ENCODE peak calls at places on chromosomes 3 and 15, in six cellular contexts. H, I, N, D, C and A are unnamed samples.

GRCh38 chr3:172065534-172065933 is 26.2 kb downstream of the FNDC3B start:
- DNase-seq in N (no peak), D (peak), C (no peak), I (no peak), H (peak), A (no peak)

GRCh38 chr15:96187916-96188315 is 142.6 kb upstream of the NR2F2 start:
- DNase-seq in H (no peak), I (no peak), D (no peak), C (no peak), N (no peak), A (no peak)

GRCh38 chr3:196275126-196275525 is 12.4 kb downstream of the PCYT1A start:
- DNase-seq in C (no peak), I (no peak), D (no peak), H (no peak), N (no peak), A (no peak)

GRCh38 chr3:104180906-104181305 is 1185.8 kb upstream of the ALCAM start:
- DNase-seq in N (no peak), C (no peak), H (no peak), D (no peak), I (no peak), A (no peak)

GRCh38 chr15:35657679-35658201 is 111.8 kb upstream of the DPH6 start:
- DNase-seq in C (no peak), H (no peak), N (no peak), I (no peak), D (no peak), A (no peak)

GRCh38 chr3:53235545-53235944 is 20.3 kb downstream of the TKT start:
- DNase-seq in N (no peak), I (no peak), D (no peak), H (no peak), C (no peak), A (no peak)

GRCh38 chr15:88716543-88717341 is 77.9 kb downstream of the ISG20 start:
- DNase-seq in D (no peak), H (no peak), N (no peak), C (no peak), I (no peak), A (no peak)

GRCh38 chr3:116087431-116087830 is 357.9 kb downstream of the LSAMP start:
- DNase-seq in C (no peak), D (no peak), I (no peak), N (no peak), H (no peak), A (no peak)

GRCh38 chr3:126654571-126655393 is at the start of gene TXNRD3:
- DNase-seq in D (no peak), H (no peak), I (peak), N (peak), C (peak), A (peak)

GRCh38 chr3:42515391-42515916 is 13.0 kb downstream of the VIPR1 start:
- DNase-seq in N (no peak), H (no peak), I (peak), C (no peak), D (no peak), A (no peak)

GRCh38 chr15:53611145-53611920 is 148.1 kb downstream of the WDR72 start:
- DNase-seq in H (no peak), I (no peak), C (no peak), N (no peak), D (no peak), A (peak)

GRCh38 chr3:153599685-153600084 is 437.7 kb downstream of the RAP2B start:
- DNase-seq in C (no peak), I (peak), N (no peak), H (peak), D (peak), A (peak)

GRCh38 chr15:82263350-82263749 is 732 bp downstream of the SAXO2 start:
- DNase-seq in N (no peak), H (no peak), I (peak), D (no peak), C (no peak), A (peak)

GRCh38 chr3:105157016-105157765 is 209.5 kb upstream of the ALCAM start:
- DNase-seq in N (no peak), H (no peak), I (no peak), C (no peak), D (no peak), A (no peak)

GRCh38 chr15:77507911-77508310 is 87.2 kb downstream of the HMG20A start:
- DNase-seq in I (no peak), N (no peak), H (no peak), C (no peak), D (no peak), A (peak)

GRCh38 chr15:67479781-67480180 is 41.1 kb upstream of the C15orf61 start:
- DNase-seq in H (peak), D (no peak), I (no peak), N (no peak), C (no peak), A (no peak)

GRCh38 chr3:61894988-61895935 is 333.9 kb downstream of the PTPRG start:
- DNase-seq in I (peak), D (peak), H (peak), C (peak), N (peak), A (peak)

GRCh38 chr3:31621314-31621713 is 88.6 kb downstream of the STT3B start:
- DNase-seq in D (no peak), C (no peak), H (no peak), I (no peak), N (no peak), A (no peak)

GRCh38 chr3:67804545-67804944 is 150.1 kb upstream of the SUCLG2 start:
- DNase-seq in D (no peak), I (no peak), H (no peak), N (no peak), C (no peak), A (no peak)

GRCh38 chr15:76339302-76340197 is 3.0 kb downstream of the ISL2 start:
- DNase-seq in N (peak), D (no peak), H (no peak), I (no peak), C (no peak), A (no peak)

GRCh38 chr3:149547954-149548728 is 73.6 kb downstream of the TM4SF4 start:
- DNase-seq in I (peak), H (no peak), C (no peak), D (peak), N (no peak), A (peak)

GRCh38 chr3:177591371-177591770 is 394.1 kb upstream of the TBL1XR1 start:
- DNase-seq in D (no peak), N (no peak), I (peak), H (no peak), C (no peak), A (no peak)

GRCh38 chr15:62119224-62119925 is 45.7 kb downstream of the C2CD4B start:
- DNase-seq in H (peak), C (no peak), I (peak), N (no peak), D (peak), A (peak)

GRCh38 chr15:99307735-99308134 is 56.5 kb downstream of the LRRC28 start:
- DNase-seq in I (no peak), D (no peak), H (no peak), N (no peak), C (no peak), A (no peak)

GRCh38 chr3:172575375-172575774 is 52.1 kb upstream of the TNFSF10 start:
- DNase-seq in C (no peak), N (no peak), H (no peak), D (no peak), I (no peak), A (no peak)

GRCh38 chr15:39392469-39393047 is 188.3 kb upstream of the THBS1 start:
- DNase-seq in I (no peak), N (no peak), C (no peak), D (no peak), H (no peak), A (no peak)

GRCh38 chr3:107775958-107776357 is 253.2 kb downstream of the BBX start:
- DNase-seq in D (no peak), C (no peak), N (no peak), I (no peak), H (no peak), A (no peak)

GRCh38 chr3:170233532-170233931 is 11.3 kb downstream of the PRKCI start:
- DNase-seq in N (no peak), I (no peak), D (peak), H (no peak), C (no peak), A (peak)

GRCh38 chr3:16523778-16524177 is 10.3 kb upstream of the RFTN1 start:
- DNase-seq in N (no peak), C (no peak), H (no peak), D (no peak), I (no peak), A (no peak)

GRCh38 chr3:145698252-145698651 is 462.7 kb downstream of the PLOD2 start:
- DNase-seq in H (no peak), N (no peak), D (no peak), I (no peak), C (no peak), A (no peak)

GRCh38 chr3:126124896-126125295 is 41.0 kb upstream of the SLC41A3 start:
- DNase-seq in C (no peak), N (no peak), H (no peak), I (no peak), D (no peak), A (no peak)

GRCh38 chr3:160929595-160929994 is 173.6 kb downstream of the PPM1L start:
- DNase-seq in N (peak), D (no peak), I (no peak), C (no peak), H (no peak), A (peak)
- TF ChIP-seq CTCF in N (peak), D (peak), I (no peak), C (no peak), H (peak), A (no peak)

DNA sequence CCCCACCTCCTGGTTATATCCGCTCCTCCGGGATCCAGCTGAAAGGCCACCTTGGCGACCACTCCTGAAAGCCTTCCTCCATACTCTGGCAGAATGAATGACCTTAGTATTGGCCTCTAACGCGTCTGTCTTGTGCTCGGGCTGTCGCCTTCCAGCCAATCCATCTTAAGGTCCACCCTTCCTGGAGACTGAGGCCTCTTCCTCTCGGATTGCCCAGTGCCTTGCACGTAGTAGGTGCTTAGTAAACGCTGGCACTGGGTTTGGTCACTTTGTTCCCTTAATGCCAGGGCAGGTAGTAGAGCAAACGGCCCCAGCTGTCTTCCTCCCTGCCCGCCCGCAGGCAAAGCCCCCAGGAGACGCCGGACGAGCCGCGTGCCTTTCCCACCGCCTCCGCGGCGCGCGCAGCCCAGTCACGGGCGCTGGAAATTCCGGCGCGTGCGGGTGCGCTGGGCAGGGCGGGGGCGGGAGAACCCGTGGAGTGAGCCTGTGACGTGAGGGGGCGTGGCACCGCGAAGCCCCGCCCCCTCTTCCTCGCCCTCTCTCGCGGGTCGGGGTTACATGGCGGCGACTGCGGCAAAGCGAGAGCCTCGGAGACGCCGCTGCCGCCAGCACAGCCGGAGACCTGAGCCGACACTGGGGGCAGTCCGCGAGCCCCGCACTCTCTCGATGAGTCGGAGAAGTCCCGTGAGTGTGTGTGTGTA is at the start of gene MAPK6:
- DNase-seq in D (peak), N (peak), H (no peak), I (peak), C (peak), A (peak)
- TF ChIP-seq CTCF in D (no peak), N (no peak), H (no peak), I (no peak), C (no peak), A (no peak)

DNA sequence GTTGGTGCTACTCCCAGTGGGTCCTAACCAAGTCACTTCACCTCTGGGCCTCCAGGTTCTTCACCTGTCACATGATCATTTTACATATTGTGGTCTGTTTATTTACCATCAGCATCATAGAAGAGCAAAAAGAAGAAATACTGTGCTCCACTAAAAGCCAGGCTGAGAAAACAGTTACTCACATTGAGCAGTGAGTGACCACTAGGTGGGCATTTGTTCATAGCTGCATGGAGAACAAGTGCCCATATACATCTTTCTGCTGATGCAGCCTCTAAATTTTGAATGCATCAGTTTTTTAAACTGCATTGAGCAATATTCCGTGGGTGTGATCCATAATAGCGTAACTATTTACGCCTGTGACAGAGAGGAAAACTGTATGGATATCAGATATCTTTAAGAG is 76.2 kb downstream of the DCUN1D1 start:
- DNase-seq in I (no peak), H (no peak), D (no peak), C (no peak), N (no peak), A (no peak)
- TF ChIP-seq CTCF in I (no peak), H (no peak), D (peak), C (no peak), N (peak), A (peak)

GRCh38 chr3:46565607-46566039 is 479 bp downstream of the LRRC2 start:
- DNase-seq in C (no peak), I (no peak), D (no peak), H (no peak), N (peak), A (no peak)
- TF ChIP-seq CTCF in C (no peak), I (no peak), D (no peak), H (no peak), N (peak), A (no peak)